ENCODE peak calls at places on chromosomes 13 and 19, in nine cellular contexts. X is tibial nerve; U is A549; M is adrenal gland; R is CD4-positive, alpha-beta T cell; L is right lobe of liver; I is heart left ventricle; A is left ventricle myocardium inferior; P is sigmoid colon. Z is an unnamed sample.

GRCh38 chr19:32702010-32702409 is 10.4 kb downstream of the NUDT19 start:
- DNase-seq in X (no peak), U (no peak), M (no peak), R (no peak), L (no peak), I (no peak), A (no peak), P (no peak), Z (no peak)

GRCh38 chr19:16121141-16121540 is 9.5 kb downstream of the RAB8A start:
- DNase-seq in X (no peak), U (no peak), M (no peak), R (no peak), L (no peak), I (no peak), A (no peak), P (no peak), Z (no peak)

GRCh38 chr13:110677731-110678545 is 28.0 kb downstream of the CARS2 start:
- DNase-seq in X (no peak), U (no peak), M (no peak), R (no peak), L (no peak), I (no peak), A (no peak), P (no peak), Z (no peak)

GRCh38 chr13:76036176-76036575 is 400.0 kb downstream of the LMO7 start:
- DNase-seq in X (no peak), U (no peak), M (no peak), R (no peak), L (no peak), I (no peak), A (no peak), P (no peak), Z (no peak)

GRCh38 chr13:46211521-46212351 is at the start of gene LRRC63:
- DNase-seq in X (peak; percentile 45), U (peak; percentile 38), M (peak; percentile 83), R (peak; percentile 76), L (peak; percentile 84), I (peak; percentile 76), A (peak; percentile 81), P (peak; percentile 86), Z (peak; percentile 69)

GRCh38 chr19:48258350-48258749 is 2.6 kb upstream of the CARD8 start:
- DNase-seq in X (no peak), U (no peak), M (no peak), R (no peak), L (no peak), I (no peak), A (no peak), P (no peak), Z (no peak)

GRCh38 chr19:42563352-42564210 is 31.1 kb downstream of the CEACAM8 start:
- DNase-seq in X (no peak), U (peak; percentile 95), M (peak; percentile 64), R (no peak), L (no peak), I (no peak), A (no peak), P (no peak), Z (peak; percentile 24)

GRCh38 chr13:111115051-111115840 is at the start of gene ARHGEF7:
- DNase-seq in X (no peak), U (no peak), M (no peak), R (no peak), L (no peak), I (no peak), A (no peak), P (no peak), Z (peak; percentile 32)

GRCh38 chr13:40145139-40145538 is 489.7 kb downstream of the COG6 start:
- DNase-seq in X (no peak), U (no peak), M (no peak), R (no peak), L (no peak), I (no peak), A (no peak), P (no peak), Z (no peak)

GRCh38 chr13:111541752-111542529 is 221.5 kb downstream of the TEX29 start:
- DNase-seq in X (no peak), U (no peak), M (no peak), R (no peak), L (no peak), I (no peak), A (no peak), P (no peak), Z (no peak)

GRCh38 chr19:45186509-45187334 is 8.1 kb downstream of the BLOC1S3 start:
- DNase-seq in X (no peak), U (no peak), M (no peak), R (no peak), L (no peak), I (no peak), A (no peak), P (no peak), Z (no peak)

GRCh38 chr13:99434258-99434788 is 66.9 kb upstream of the TM9SF2 start:
- DNase-seq in X (no peak), U (no peak), M (no peak), R (peak; percentile 80), L (no peak), I (no peak), A (no peak), P (no peak), Z (no peak)

GRCh38 chr19:58317481-58318072 is 9.2 kb upstream of the ZSCAN22 start:
- DNase-seq in X (no peak), U (no peak), M (no peak), R (no peak), L (no peak), I (no peak), A (no peak), P (no peak), Z (no peak)

GRCh38 chr13:100245099-100245498 is 156.2 kb downstream of the PCCA start:
- DNase-seq in X (no peak), U (no peak), M (no peak), R (no peak), L (no peak), I (no peak), A (no peak), P (no peak), Z (no peak)

GRCh38 chr13:45490068-45490467 is 25.3 kb downstream of the COG3 start:
- DNase-seq in X (no peak), U (no peak), M (no peak), R (peak; percentile 2), L (no peak), I (no peak), A (no peak), P (no peak), Z (no peak)

GRCh38 chr13:24348797-24349515 is 39.6 kb downstream of the C1QTNF9 start:
- DNase-seq in X (no peak), U (no peak), M (no peak), R (no peak), L (peak; percentile 77), I (no peak), A (no peak), P (no peak), Z (no peak)

DNA sequence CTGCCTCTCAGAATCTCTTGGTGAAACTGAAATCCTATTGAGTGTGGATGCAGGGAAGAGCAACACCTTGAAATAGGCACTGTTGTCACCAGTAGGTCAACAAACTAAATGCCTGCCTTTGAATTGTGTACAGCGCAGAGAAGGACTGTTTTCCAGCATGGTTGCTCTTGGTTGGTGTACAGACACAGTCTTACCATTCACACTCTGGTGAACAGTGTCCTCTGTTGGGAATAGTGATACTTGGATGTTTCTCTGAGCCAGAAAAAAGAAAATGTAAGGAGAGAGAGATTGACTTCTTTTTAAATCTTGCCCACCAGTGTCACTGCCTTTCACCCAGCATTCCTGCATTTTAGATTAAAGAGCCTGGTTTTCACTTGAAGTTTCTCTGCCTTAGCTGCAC is 179.7 kb downstream of the STK24 start:
- DNase-seq in X (no peak), U (no peak), M (no peak), R (no peak), L (no peak), I (no peak), A (no peak), P (no peak), Z (no peak)
- TF ChIP-seq CTCF in X (peak; percentile 11), U (no peak), M (peak; percentile 21), R (no peak), L (peak; percentile 5), I (peak; percentile 43), A (peak; percentile 49), P (peak; percentile 34), Z (no peak)

GRCh38 chr13:109146912-109147624 is 517.7 kb downstream of the MYO16 start:
- DNase-seq in X (no peak), U (peak; percentile 17), M (peak; percentile 59), R (no peak), L (no peak), I (no peak), A (no peak), P (no peak), Z (no peak)

GRCh38 chr13:109148243-109148642 is 518.8 kb downstream of the MYO16 start:
- DNase-seq in X (no peak), U (no peak), M (no peak), R (no peak), L (no peak), I (no peak), A (no peak), P (no peak), Z (no peak)

GRCh38 chr13:109146393-109146792 is 517.0 kb downstream of the MYO16 start:
- DNase-seq in X (no peak), U (no peak), M (no peak), R (no peak), L (no peak), I (no peak), A (no peak), P (no peak), Z (no peak)

GRCh38 chr13:109144693-109145437 is 515.5 kb downstream of the MYO16 start:
- DNase-seq in X (no peak), U (no peak), M (no peak), R (no peak), L (no peak), I (no peak), A (no peak), P (no peak), Z (no peak)

GRCh38 chr13:109145631-109146030 is 516.2 kb downstream of the MYO16 start:
- DNase-seq in X (no peak), U (peak; percentile 49), M (peak; percentile 67), R (no peak), L (no peak), I (peak; percentile 39), A (no peak), P (no peak), Z (peak; percentile 23)
- TF ChIP-seq CTCF in X (peak; percentile 51), U (peak; percentile 74), M (peak; percentile 78), R (peak; percentile 29), L (peak; percentile 75), I (peak; percentile 69), A (peak; percentile 78), P (peak; percentile 76), Z (peak; percentile 87)

GRCh38 chr19:17466487-17466850 is 3.9 kb upstream of the SLC27A1 start:
- DNase-seq in X (no peak), U (no peak), M (no peak), R (no peak), L (no peak), I (no peak), A (no peak), P (no peak), Z (no peak)
- TF ChIP-seq CTCF in X (no peak), U (no peak), M (no peak), R (peak; percentile 36), L (no peak), I (no peak), A (no peak), P (no peak), Z (peak; percentile 3)

DNA sequence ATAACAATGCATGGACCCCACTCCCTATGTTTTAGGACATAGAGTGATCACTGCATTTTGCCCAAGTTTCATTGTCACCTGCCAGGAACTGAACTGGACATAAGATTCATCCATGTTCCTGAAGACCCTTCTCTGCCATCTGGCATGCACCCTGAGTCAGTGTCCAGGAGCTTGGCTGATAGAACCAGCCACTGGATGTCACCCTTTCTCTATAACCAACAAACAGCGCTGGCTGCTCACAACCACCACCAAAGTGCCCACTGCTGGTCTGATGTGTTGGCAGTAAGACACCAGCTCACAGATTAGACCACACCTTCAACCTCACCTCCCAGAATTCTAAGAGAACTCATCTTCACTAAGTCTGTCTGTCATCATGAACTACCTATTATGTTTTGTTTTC is 333.4 kb downstream of the ITGBL1 start:
- DNase-seq in X (no peak), U (peak; percentile 17), M (no peak), R (no peak), L (peak; percentile 60), I (peak; percentile 21), A (peak; percentile 19), P (no peak), Z (peak; percentile 2)
- TF ChIP-seq CTCF in X (no peak), U (peak; percentile 29), M (no peak), R (no peak), L (peak; percentile 68), I (peak; percentile 47), A (peak; percentile 64), P (no peak), Z (peak; percentile 47)